ENCODE peak calls at places on chromosomes 2 and 18, in ten cellular contexts. B is ovary; N is lower lobe of right lung; F is CD8-positive, alpha-beta memory T cell; T is left ventricle myocardium inferior; Q is Peyer's patch; U is transverse colon; E is CD8-positive, alpha-beta T cell; D is tibial nerve; H is hepatocyte. J is an unnamed sample.

GRCh38 chr2:38106420-38107182 is 30.6 kb upstream of the CYP1B1 start:
- DNase-seq in F (no peak), E (no peak), B (no peak), N (no peak), U (no peak), H (peak; percentile 62), D (no peak), T (no peak), Q (no peak), J (no peak)

GRCh38 chr2:23757686-23758433 is 169.1 kb downstream of the ATAD2B start:
- DNase-seq in D (no peak), Q (no peak), T (no peak), N (no peak), B (no peak), H (peak; percentile 42), E (no peak), F (no peak), U (no peak), J (no peak)

GRCh38 chr2:64325852-64326577 is 127.9 kb upstream of the LGALSL start:
- DNase-seq in T (no peak), F (peak; percentile 76), E (peak; percentile 56), U (peak; percentile 46), D (no peak), Q (no peak), H (no peak), N (no peak), B (no peak), J (no peak)

GRCh38 chr2:237207641-237208040 is 122.0 kb downstream of the COPS8 start:
- DNase-seq in U (peak; percentile 43), E (no peak), H (no peak), T (peak; percentile 91), B (no peak), F (no peak), D (peak; percentile 48), Q (no peak), N (peak; percentile 62), J (peak; percentile 88)

GRCh38 chr18:8471373-8471772 is 137.9 kb upstream of the RAB12 start:
- DNase-seq in D (no peak), N (no peak), Q (no peak), B (no peak), T (no peak), H (no peak), E (no peak), U (no peak), F (no peak), J (no peak)

GRCh38 chr2:233036162-233036838 is 3.8 kb downstream of the NEU2 start:
- DNase-seq in Q (no peak), E (no peak), F (no peak), H (no peak), N (no peak), T (no peak), D (no peak), B (no peak), U (no peak), J (no peak)

GRCh38 chr2:118834901-118835738 is 12.3 kb downstream of the EN1 start:
- DNase-seq in H (no peak), Q (no peak), N (no peak), U (no peak), E (no peak), T (no peak), F (no peak), D (no peak), B (no peak), J (no peak)

GRCh38 chr2:155895016-155895415 is 437.5 kb downstream of the NR4A2 start:
- DNase-seq in N (no peak), E (no peak), H (no peak), D (no peak), U (no peak), Q (no peak), F (no peak), B (no peak), T (no peak), J (no peak)

GRCh38 chr2:164976301-164976700 is 21.0 kb upstream of the SLC38A11 start:
- DNase-seq in D (no peak), E (no peak), B (no peak), F (no peak), T (no peak), U (no peak), N (no peak), Q (no peak), H (no peak), J (no peak)

DNA sequence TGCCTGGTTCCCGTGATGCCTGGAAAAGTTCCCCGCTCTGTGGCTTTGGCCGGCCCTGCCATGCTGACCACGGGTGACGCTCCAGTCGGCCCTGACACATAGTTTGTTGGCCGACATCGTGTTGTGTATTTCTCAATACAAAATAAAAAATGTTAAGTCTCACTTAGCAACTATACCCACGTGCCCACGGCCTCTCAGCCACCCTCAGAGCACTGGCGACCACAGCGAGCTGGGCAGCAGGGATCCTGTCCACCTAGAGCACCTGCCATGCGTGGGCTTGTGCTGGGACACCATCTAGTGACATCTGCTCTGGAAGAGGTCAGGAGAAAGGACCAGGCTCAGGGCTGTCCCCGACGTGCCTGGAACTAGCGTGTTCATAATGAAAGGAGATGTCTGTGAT is 261.7 kb downstream of the HDAC4 start:
- DNase-seq in H (no peak), B (no peak), U (no peak), E (no peak), N (no peak), F (no peak), Q (no peak), D (no peak), T (no peak), J (no peak)
- H3K27ac ChIP-seq in H (no peak overlapping the region), B (peak overlapping the region; percentile 69), U (no peak overlapping the region), E (no peak overlapping the region), N (no peak overlapping the region), F (no peak overlapping the region), Q (no peak overlapping the region), D (peak overlapping the region; percentile 84), T (no peak overlapping the region), J (no peak overlapping the region)

DNA sequence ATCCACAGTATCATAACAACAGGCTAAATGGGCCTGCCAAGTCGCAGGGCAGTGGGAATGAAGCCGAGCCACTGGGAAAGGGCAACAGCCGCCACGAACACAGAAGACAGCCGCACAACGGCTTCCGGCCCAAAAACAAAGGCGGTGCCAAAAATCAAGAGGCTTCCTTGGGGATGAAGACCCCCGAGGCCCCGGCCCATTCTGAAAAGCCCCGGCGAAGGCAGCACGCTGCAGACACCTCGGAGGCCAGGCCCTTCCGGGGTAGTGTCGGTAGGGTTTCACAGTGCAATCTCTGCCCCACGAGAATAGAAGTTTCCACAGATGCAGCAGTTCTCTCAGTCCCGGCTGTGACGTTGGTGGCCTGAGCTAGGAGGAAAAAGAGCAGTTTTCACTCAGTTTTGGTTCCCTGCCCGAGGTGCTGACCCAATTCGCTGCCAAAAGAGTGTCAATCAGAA is 32.2 kb downstream of the KCTD18 start:
- DNase-seq in B (no peak), D (peak; percentile 78), E (no peak), F (no peak), Q (no peak), N (no peak), U (peak; percentile 24), T (peak; percentile 67), H (no peak), J (peak; percentile 55)
- H3K4me3 ChIP-seq in B (no peak overlapping the region), D (peak overlapping the region; percentile 19), E (no peak overlapping the region), F (no peak overlapping the region), Q (no peak overlapping the region), N (no peak overlapping the region), U (no peak overlapping the region), T (peak overlapping the region; percentile 54), H (no peak overlapping the region), J (no peak overlapping the region)

DNA sequence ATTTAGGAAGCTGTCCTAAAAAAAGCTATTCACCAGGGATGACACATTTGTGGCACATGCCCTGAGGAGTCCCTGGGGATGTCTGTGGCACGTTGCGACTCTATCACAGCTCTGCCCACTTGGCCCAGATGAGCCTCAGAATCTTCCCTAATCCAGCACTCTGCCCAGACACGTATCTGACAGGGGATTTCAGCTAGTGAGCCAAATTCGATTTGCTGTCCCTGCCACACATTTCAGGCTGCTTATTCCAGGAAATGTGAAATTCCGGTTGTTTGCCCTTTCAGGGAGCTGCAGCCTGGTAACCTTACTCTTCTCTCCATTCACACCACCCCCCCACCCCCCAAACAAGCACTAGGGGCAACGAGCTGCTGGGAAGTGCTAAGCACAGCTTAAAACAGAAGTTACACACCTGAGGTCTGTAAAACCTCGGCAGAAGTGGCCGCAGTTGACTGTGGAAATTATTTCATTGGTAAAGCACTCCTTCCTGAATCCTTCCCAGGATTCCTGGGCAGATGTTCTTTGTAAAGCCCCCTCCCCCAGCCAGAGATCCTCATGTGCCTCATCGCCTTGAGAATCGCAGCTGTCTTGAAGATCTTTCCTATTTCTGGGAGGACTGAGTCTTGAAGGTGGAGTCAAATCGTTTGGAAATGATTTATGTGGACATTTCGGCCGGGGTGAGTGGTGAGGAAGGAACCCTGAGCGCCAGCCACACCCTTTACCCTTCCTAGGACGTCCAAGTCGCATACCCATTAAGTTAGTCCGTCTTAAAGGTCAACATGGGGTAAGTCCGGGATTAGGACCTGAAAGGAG is 85.1 kb upstream of the ZCCHC2 start:
- DNase-seq in D (peak; percentile 34), F (no peak), H (no peak), B (no peak), T (peak; percentile 34), Q (no peak), E (no peak), U (peak; percentile 17), N (peak; percentile 64), J (peak; percentile 28)
- H3K27ac ChIP-seq in D (peak overlapping the region; percentile 77), F (no peak overlapping the region), H (peak overlapping the region; percentile 48), B (no peak overlapping the region), T (peak overlapping the region; percentile 90), Q (peak overlapping the region; percentile 27), E (no peak overlapping the region), U (peak overlapping the region; percentile 61), N (peak overlapping the region; percentile 81), J (peak overlapping the region; percentile 81)

GRCh38 chr2:138503087-138503442 is 1.5 kb downstream of the SPOPL start:
- DNase-seq in D (no peak), B (no peak), N (no peak), F (no peak), U (no peak), T (no peak), E (no peak), H (no peak), Q (no peak), J (no peak)

GRCh38 chr2:138503652-138504051 is 2.1 kb downstream of the SPOPL start:
- DNase-seq in N (no peak), B (no peak), T (no peak), H (no peak), E (no peak), U (no peak), D (no peak), F (no peak), Q (no peak), J (no peak)

GRCh38 chr2:138504546-138505239 is 3.1 kb downstream of the SPOPL start:
- DNase-seq in F (no peak), B (no peak), D (no peak), H (no peak), N (no peak), U (no peak), Q (no peak), E (no peak), T (no peak), J (no peak)

GRCh38 chr2:138502253-138503086 is 900 bp downstream of the SPOPL start:
- DNase-seq in N (no peak), H (peak; percentile 21), F (no peak), D (peak; percentile 6), B (no peak), Q (no peak), U (no peak), T (no peak), E (no peak), J (no peak)

DNA sequence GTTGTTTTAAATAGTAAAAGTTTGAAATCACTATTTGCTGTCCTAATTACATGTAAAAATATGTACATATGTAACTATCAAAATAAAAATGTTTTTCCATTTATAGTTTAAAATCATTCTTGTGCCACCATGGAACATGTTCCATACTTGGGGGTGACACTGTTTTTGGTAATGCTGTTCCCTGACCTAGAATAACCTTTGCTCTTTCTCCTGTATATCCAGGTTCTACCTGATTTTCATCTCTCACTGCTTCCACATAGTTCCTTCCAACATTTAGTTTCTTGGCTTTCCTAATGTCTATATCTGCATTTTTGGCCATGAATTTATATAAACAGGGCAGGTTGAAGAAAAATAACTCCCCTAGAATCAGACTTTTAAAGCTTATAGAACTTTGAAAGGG is 2.5 kb downstream of the SPOPL start:
- DNase-seq in H (no peak), U (no peak), F (no peak), N (no peak), T (no peak), E (no peak), D (no peak), B (no peak), Q (no peak), J (no peak)
- H3K4me3 ChIP-seq in H (peak overlapping the region; percentile 86), U (peak overlapping the region; percentile 84), F (peak overlapping the region; percentile 74), N (peak overlapping the region; percentile 87), T (peak overlapping the region; percentile 96), E (no peak overlapping the region), D (no peak overlapping the region), B (no peak overlapping the region), Q (no peak overlapping the region), J (peak overlapping the region; percentile 97)

J was measured in uterus.